ENCODE peak calls at places on chromosomes 12 and 14, in five cellular contexts. U is MM.1S, L is SW480, A is fibroblast of villous mesenchyme, E is right cardiac atrium. Z is an unnamed sample.

GRCh38 chr12:116609236-116609635 is 50.1 kb downstream of the MAP1LC3B2 start:
- DNase-seq in U (no peak), E (no peak), L (no peak), A (no peak), Z (no peak)

GRCh38 chr14:23568600-23569310 is 1.2 kb upstream of the AP1G2 start:
- DNase-seq in U (no peak), E (peak), A (no peak), L (no peak), Z (no peak)

GRCh38 chr14:29242755-29243340 is 476.3 kb downstream of the FOXG1 start:
- DNase-seq in A (no peak), L (no peak), U (no peak), E (no peak), Z (no peak)

GRCh38 chr12:100254876-100255275 is 12.0 kb downstream of the DEPDC4 start:
- DNase-seq in U (no peak), A (peak), E (no peak), L (no peak), Z (no peak)

GRCh38 chr12:97308576-97309198 is 153.9 kb upstream of the RMST start:
- DNase-seq in E (no peak), A (peak), U (peak), L (peak), Z (no peak)

GRCh38 chr12:85182699-85183098 is 97.3 kb upstream of the ALX1 start:
- DNase-seq in E (no peak), A (peak), U (no peak), L (no peak), Z (no peak)

GRCh38 chr12:98294426-98294825 is 221.0 kb upstream of the TMPO start:
- DNase-seq in E (no peak), U (no peak), L (no peak), A (no peak), Z (no peak)

GRCh38 chr12:62793256-62794217 is 141.4 kb downstream of the PPM1H start:
- DNase-seq in L (peak), U (peak), E (peak), A (peak), Z (peak)

GRCh38 chr12:12445165-12445881 is 88.4 kb downstream of the BORCS5 start:
- DNase-seq in A (no peak), L (no peak), U (no peak), E (no peak), Z (no peak)

GRCh38 chr14:38567728-38568127 is 311.8 kb upstream of the CLEC14A start:
- DNase-seq in E (no peak), A (no peak), L (no peak), U (no peak), Z (no peak)

GRCh38 chr14:33617154-33617553 is 333.7 kb downstream of the EGLN3 start:
- DNase-seq in U (no peak), E (no peak), A (peak), L (peak), Z (no peak)

GRCh38 chr12:3527181-3527580 is 36.2 kb downstream of the PRMT8 start:
- DNase-seq in E (no peak), A (peak), L (peak), U (no peak), Z (no peak)